ENCODE peak calls at places on chromosomes 12 and 14, in nine cellular contexts. G, K, E, X, U, V, F, D and I are unnamed samples.

GRCh38 chr14:77097006-77097688 is 911 bp upstream of the CIPC start:
- DNase-seq in G (peak), K (no peak), E (no peak), X (no peak), U (no peak), V (no peak), F (no peak), D (no peak), I (no peak)

GRCh38 chr14:58725226-58725625 is 87.5 kb downstream of the DACT1 start:
- DNase-seq in G (no peak), K (no peak), E (no peak), X (no peak), U (no peak), V (no peak), F (no peak), D (no peak), I (no peak)

GRCh38 chr12:18551703-18552102 is 186.1 kb downstream of the PLCZ1 start:
- DNase-seq in G (no peak), K (no peak), E (no peak), X (no peak), U (no peak), V (no peak), F (no peak), D (no peak), I (no peak)

GRCh38 chr14:101721951-101722661 is 39.4 kb upstream of the PPP2R5C start:
- DNase-seq in G (peak), K (peak), E (peak), X (no peak), U (peak), V (no peak), F (no peak), D (peak), I (no peak)

GRCh38 chr14:78092040-78092439 is 78.1 kb upstream of the NRXN3 start:
- DNase-seq in G (no peak), K (no peak), E (no peak), X (no peak), U (no peak), V (no peak), F (no peak), D (no peak), I (no peak)

GRCh38 chr14:54627718-54628345 is 60.9 kb downstream of the SAMD4A start:
- DNase-seq in G (no peak), K (peak), E (peak), X (no peak), U (peak), V (no peak), F (no peak), D (peak), I (no peak)

GRCh38 chr12:89593233-89593632 is 67.4 kb upstream of the POC1B start:
- DNase-seq in G (no peak), K (no peak), E (no peak), X (no peak), U (no peak), V (no peak), F (no peak), D (no peak), I (no peak)

GRCh38 chr12:204261-204678 is 9.7 kb downstream of the SLC6A12 start:
- DNase-seq in G (no peak), K (no peak), E (no peak), X (no peak), U (no peak), V (no peak), F (no peak), D (peak), I (no peak)

GRCh38 chr12:27865421-27865820 is 85.4 kb upstream of the MANSC4 start:
- DNase-seq in G (no peak), K (no peak), E (no peak), X (peak), U (no peak), V (no peak), F (no peak), D (no peak), I (no peak)

GRCh38 chr14:61190341-61190740 is 90.8 kb downstream of the TMEM30B start:
- DNase-seq in G (no peak), K (no peak), E (no peak), X (no peak), U (no peak), V (no peak), F (no peak), D (no peak), I (no peak)

GRCh38 chr12:22121224-22121623 is 75.2 kb downstream of the CMAS start:
- DNase-seq in G (no peak), K (peak), E (peak), X (no peak), U (peak), V (no peak), F (no peak), D (no peak), I (no peak)

GRCh38 chr12:105773501-105773900 is 365.3 kb downstream of the NUAK1 start:
- DNase-seq in G (no peak), K (no peak), E (no peak), X (no peak), U (no peak), V (no peak), F (no peak), D (no peak), I (no peak)